ENCODE peak calls at places on chromosomes 5 and 9, in six cellular contexts. V, U, F, K, B and N are unnamed samples.

GRCh38 chr5:153753645-153754432 is 263.4 kb downstream of the GRIA1 start:
- DNase-seq in K (no peak), F (no peak), V (no peak), U (peak), B (no peak), N (no peak)

GRCh38 chr9:133889498-133890301 is 102.4 kb downstream of the VAV2 start:
- DNase-seq in U (no peak), F (no peak), V (no peak), K (no peak), B (no peak), N (no peak)

GRCh38 chr9:76452839-76453238 is 6.1 kb upstream of the GCNT1 start:
- DNase-seq in K (no peak), B (no peak), U (no peak), F (no peak), V (no peak), N (no peak)

GRCh38 chr5:6435356-6435755 is 13.3 kb upstream of the UBE2QL1 start:
- DNase-seq in F (peak), K (no peak), U (no peak), B (no peak), V (peak), N (no peak)

GRCh38 chr9:699396-699795 is 142.1 kb upstream of the DMRT1 start:
- DNase-seq in V (no peak), F (no peak), K (no peak), U (no peak), B (no peak), N (no peak)

GRCh38 chr5:81486711-81487110 is 92.8 kb upstream of the ACOT12 start:
- DNase-seq in K (no peak), B (no peak), U (no peak), F (no peak), V (no peak), N (no peak)

GRCh38 chr5:135651156-135651555 is 72.4 kb upstream of the CXCL14 start:
- DNase-seq in B (no peak), K (no peak), V (no peak), F (no peak), U (peak), N (no peak)

GRCh38 chr9:19408316-19408692 is 505 bp upstream of the ACER2 start:
- DNase-seq in U (no peak), V (no peak), B (peak), F (peak), K (no peak), N (peak)